ENCODE peak calls at places on chromosomes 13 and 19, in ten cellular contexts. One of them, this sample, is unnamed.

GRCh38 chr19:14916848-14917247 is 24.4 kb upstream of the OR7C2 start:
- DNase-seq in body of pancreas: peak; percentile 26
- DNase-seq in trophoblast cell: peak; percentile 89
- DNase-seq in GM23248: peak; percentile 0
- DNase-seq in BE2C: no peak
- DNase-seq in GM23338: peak; percentile 65
- DNase-seq in neuronal stem cell: no peak
- DNase-seq in mesenchymal stem cell: no peak
- DNase-seq in IMR-90: no peak
- DNase-seq in aorta: no peak
- DNase-seq in this sample: no peak

GRCh38 chr19:47444388-47444821 is 25.1 kb upstream of the MEIS3 start:
- DNase-seq in body of pancreas: no peak
- DNase-seq in trophoblast cell: peak; percentile 28
- DNase-seq in GM23248: no peak
- DNase-seq in BE2C: peak; percentile 57
- DNase-seq in GM23338: peak; percentile 76
- DNase-seq in neuronal stem cell: peak; percentile 64
- DNase-seq in mesenchymal stem cell: no peak
- DNase-seq in IMR-90: no peak
- DNase-seq in aorta: no peak
- DNase-seq in this sample: no peak

GRCh38 chr13:38582133-38582532 is 104.7 kb upstream of the FREM2 start:
- DNase-seq in body of pancreas: peak; percentile 8
- DNase-seq in trophoblast cell: peak; percentile 11
- DNase-seq in GM23248: peak; percentile 57
- DNase-seq in BE2C: peak; percentile 30
- DNase-seq in GM23338: peak; percentile 72
- DNase-seq in neuronal stem cell: peak; percentile 33
- DNase-seq in mesenchymal stem cell: peak; percentile 29
- DNase-seq in IMR-90: peak; percentile 16
- DNase-seq in aorta: no peak
- DNase-seq in this sample: no peak

GRCh38 chr19:57620673-57621348 is 6.8 kb downstream of the ZNF134 start:
- DNase-seq in body of pancreas: no peak
- DNase-seq in trophoblast cell: no peak
- DNase-seq in GM23248: peak; percentile 38
- DNase-seq in BE2C: no peak
- DNase-seq in GM23338: peak; percentile 40
- DNase-seq in neuronal stem cell: no peak
- DNase-seq in mesenchymal stem cell: no peak
- DNase-seq in IMR-90: peak; percentile 15
- DNase-seq in aorta: no peak
- DNase-seq in this sample: no peak

GRCh38 chr13:110298566-110299321 is 8.2 kb downstream of the COL4A1 start:
- DNase-seq in body of pancreas: no peak
- DNase-seq in trophoblast cell: no peak
- DNase-seq in GM23248: no peak
- DNase-seq in BE2C: no peak
- DNase-seq in GM23338: peak; percentile 65
- DNase-seq in neuronal stem cell: no peak
- DNase-seq in mesenchymal stem cell: peak; percentile 61
- DNase-seq in IMR-90: no peak
- DNase-seq in aorta: peak; percentile 85
- DNase-seq in this sample: no peak

GRCh38 chr19:14476663-14477401 is 1.7 kb upstream of the PTGER1 start:
- DNase-seq in body of pancreas: no peak
- DNase-seq in trophoblast cell: peak; percentile 64
- DNase-seq in GM23248: peak; percentile 80
- DNase-seq in BE2C: no peak
- DNase-seq in GM23338: no peak
- DNase-seq in neuronal stem cell: no peak
- DNase-seq in mesenchymal stem cell: peak; percentile 68
- DNase-seq in IMR-90: peak; percentile 88
- DNase-seq in aorta: peak; percentile 78
- DNase-seq in this sample: peak; percentile 71

GRCh38 chr19:4010808-4011110 is 3.2 kb downstream of the PIAS4 start:
- DNase-seq in body of pancreas: no peak
- DNase-seq in trophoblast cell: no peak
- DNase-seq in GM23248: no peak
- DNase-seq in BE2C: no peak
- DNase-seq in GM23338: no peak
- DNase-seq in neuronal stem cell: no peak
- DNase-seq in mesenchymal stem cell: no peak
- DNase-seq in IMR-90: no peak
- DNase-seq in aorta: no peak
- DNase-seq in this sample: no peak

GRCh38 chr13:113378825-113379224 is 14.9 kb upstream of the GRTP1 start:
- DNase-seq in body of pancreas: no peak
- DNase-seq in trophoblast cell: no peak
- DNase-seq in GM23248: no peak
- DNase-seq in BE2C: no peak
- DNase-seq in GM23338: no peak
- DNase-seq in neuronal stem cell: no peak
- DNase-seq in mesenchymal stem cell: no peak
- DNase-seq in IMR-90: no peak
- DNase-seq in aorta: no peak
- DNase-seq in this sample: no peak

GRCh38 chr19:33971073-33971472 is 174.4 kb downstream of the KCTD15 start:
- DNase-seq in body of pancreas: no peak
- DNase-seq in trophoblast cell: no peak
- DNase-seq in GM23248: no peak
- DNase-seq in BE2C: no peak
- DNase-seq in GM23338: no peak
- DNase-seq in neuronal stem cell: no peak
- DNase-seq in mesenchymal stem cell: no peak
- DNase-seq in IMR-90: no peak
- DNase-seq in aorta: no peak
- DNase-seq in this sample: no peak

GRCh38 chr13:73060251-73061160 is 1.7 kb downstream of the KLF5 start:
- DNase-seq in body of pancreas: peak; percentile 42
- DNase-seq in trophoblast cell: peak; percentile 66
- DNase-seq in GM23248: peak; percentile 90
- DNase-seq in BE2C: no peak
- DNase-seq in GM23338: no peak
- DNase-seq in neuronal stem cell: peak; percentile 12
- DNase-seq in mesenchymal stem cell: peak; percentile 80
- DNase-seq in IMR-90: peak; percentile 82
- DNase-seq in aorta: no peak
- DNase-seq in this sample: peak; percentile 75

GRCh38 chr13:50208826-50209335 is 193.6 kb downstream of the KCNRG start:
- DNase-seq in body of pancreas: peak; percentile 15
- DNase-seq in trophoblast cell: no peak
- DNase-seq in GM23248: peak; percentile 78
- DNase-seq in BE2C: peak; percentile 58
- DNase-seq in GM23338: peak; percentile 54
- DNase-seq in neuronal stem cell: no peak
- DNase-seq in mesenchymal stem cell: peak; percentile 91
- DNase-seq in IMR-90: peak; percentile 76
- DNase-seq in aorta: no peak
- DNase-seq in this sample: peak; percentile 83
- H3K4me3 ChIP-seq in body of pancreas: no peak overlapping the region
- H3K4me3 ChIP-seq in trophoblast cell: no peak overlapping the region
- H3K4me3 ChIP-seq in GM23248: peak overlapping the region; percentile 53
- H3K4me3 ChIP-seq in BE2C: peak overlapping the region; percentile 33
- H3K4me3 ChIP-seq in GM23338: no peak overlapping the region
- H3K4me3 ChIP-seq in neuronal stem cell: peak overlapping the region; percentile 13
- H3K4me3 ChIP-seq in mesenchymal stem cell: no peak overlapping the region
- H3K4me3 ChIP-seq in IMR-90: peak overlapping the region; percentile 1
- H3K4me3 ChIP-seq in aorta: no peak overlapping the region
- H3K4me3 ChIP-seq in this sample: peak overlapping the region; percentile 8

GRCh38 chr19:1169921-1170885 is 3.9 kb downstream of the SBNO2 start:
- DNase-seq in body of pancreas: peak; percentile 42
- DNase-seq in trophoblast cell: no peak
- DNase-seq in GM23248: peak; percentile 65
- DNase-seq in BE2C: peak; percentile 96
- DNase-seq in GM23338: no peak
- DNase-seq in neuronal stem cell: no peak
- DNase-seq in mesenchymal stem cell: peak; percentile 54
- DNase-seq in IMR-90: peak; percentile 83
- DNase-seq in aorta: peak; percentile 77
- DNase-seq in this sample: peak; percentile 79

GRCh38 chr19:1168562-1168873 is 5.5 kb downstream of the SBNO2 start:
- DNase-seq in body of pancreas: no peak
- DNase-seq in trophoblast cell: no peak
- DNase-seq in GM23248: no peak
- DNase-seq in BE2C: no peak
- DNase-seq in GM23338: no peak
- DNase-seq in neuronal stem cell: no peak
- DNase-seq in mesenchymal stem cell: no peak
- DNase-seq in IMR-90: no peak
- DNase-seq in aorta: no peak
- DNase-seq in this sample: no peak

GRCh38 chr19:1167687-1168561 is 6.1 kb downstream of the SBNO2 start:
- DNase-seq in body of pancreas: peak; percentile 6
- DNase-seq in trophoblast cell: no peak
- DNase-seq in GM23248: no peak
- DNase-seq in BE2C: peak; percentile 8
- DNase-seq in GM23338: no peak
- DNase-seq in neuronal stem cell: no peak
- DNase-seq in mesenchymal stem cell: no peak
- DNase-seq in IMR-90: no peak
- DNase-seq in aorta: no peak
- DNase-seq in this sample: peak; percentile 76

GRCh38 chr19:1170938-1171754 is 2.9 kb downstream of the SBNO2 start:
- DNase-seq in body of pancreas: peak; percentile 39
- DNase-seq in trophoblast cell: no peak
- DNase-seq in GM23248: peak; percentile 33
- DNase-seq in BE2C: no peak
- DNase-seq in GM23338: no peak
- DNase-seq in neuronal stem cell: no peak
- DNase-seq in mesenchymal stem cell: no peak
- DNase-seq in IMR-90: no peak
- DNase-seq in aorta: no peak
- DNase-seq in this sample: peak; percentile 76

DNA sequence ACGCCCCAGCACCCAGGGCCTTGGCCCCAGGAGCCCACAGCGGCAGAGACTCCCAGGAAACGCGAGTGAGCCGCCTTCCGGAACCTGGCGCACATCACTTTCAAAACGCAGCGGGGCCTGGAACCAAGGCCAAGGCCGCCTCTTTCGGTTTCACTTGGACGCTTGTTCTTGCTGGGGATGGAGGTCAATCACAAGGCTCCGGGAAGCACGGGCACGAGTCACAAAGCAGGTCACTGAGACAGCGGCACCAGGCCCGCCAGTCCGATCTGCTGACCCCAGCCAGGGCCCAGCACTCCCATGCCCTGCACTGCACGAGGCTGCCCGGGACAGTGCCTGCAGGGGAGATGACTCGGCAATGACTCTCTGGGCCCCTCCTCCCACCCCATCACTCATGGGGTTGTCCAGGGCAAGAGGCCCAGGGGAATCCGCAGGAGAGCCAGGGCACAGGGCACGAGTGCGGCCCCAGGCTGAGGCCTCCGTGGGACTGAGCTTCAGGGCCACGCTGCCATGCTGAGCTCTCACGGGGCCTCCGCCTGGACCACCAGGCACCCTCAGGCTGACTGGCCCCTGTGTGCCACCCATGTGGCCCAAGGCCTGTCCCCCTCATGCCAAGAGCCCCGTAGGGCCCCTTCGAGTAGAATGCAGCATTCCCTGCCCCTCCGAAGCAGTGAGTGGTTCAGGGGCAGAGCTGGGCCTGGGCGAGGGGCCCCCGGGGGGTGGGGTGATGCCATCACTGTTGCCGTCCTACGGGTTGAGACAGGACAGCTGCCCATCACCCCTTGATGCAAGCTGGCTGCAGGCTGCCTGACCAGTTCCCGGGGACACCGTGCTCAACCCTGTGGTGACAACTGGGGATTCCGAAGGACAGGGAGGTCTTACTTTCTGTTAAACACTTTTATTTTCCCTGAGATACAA is 4.9 kb downstream of the SBNO2 start:
- DNase-seq in body of pancreas: peak; percentile 55
- DNase-seq in trophoblast cell: peak; percentile 62
- DNase-seq in GM23248: peak; percentile 90
- DNase-seq in BE2C: no peak
- DNase-seq in GM23338: no peak
- DNase-seq in neuronal stem cell: no peak
- DNase-seq in mesenchymal stem cell: peak; percentile 91
- DNase-seq in IMR-90: peak; percentile 85
- DNase-seq in aorta: peak; percentile 79
- DNase-seq in this sample: peak; percentile 79
- H3K4me1 ChIP-seq in body of pancreas: peaks cover 56% of the 10 kb centered on the region
- H3K4me1 ChIP-seq in trophoblast cell: peaks cover 53% of the 10 kb centered on the region
- H3K4me1 ChIP-seq in GM23248: peaks cover 26% of the 10 kb centered on the region
- H3K4me1 ChIP-seq in BE2C: peaks cover 10% of the 10 kb centered on the region
- H3K4me1 ChIP-seq in GM23338: no peaks in the 10 kb centered on the region
- H3K4me1 ChIP-seq in neuronal stem cell: peaks cover 15% of the 10 kb centered on the region
- H3K4me1 ChIP-seq in mesenchymal stem cell: peaks cover 66% of the 10 kb centered on the region
- H3K4me1 ChIP-seq in IMR-90: peaks cover 38% of the 10 kb centered on the region
- H3K4me1 ChIP-seq in aorta: no peaks in the 10 kb centered on the region
- H3K4me1 ChIP-seq in this sample: peaks cover 75% of the 10 kb centered on the region

DNA sequence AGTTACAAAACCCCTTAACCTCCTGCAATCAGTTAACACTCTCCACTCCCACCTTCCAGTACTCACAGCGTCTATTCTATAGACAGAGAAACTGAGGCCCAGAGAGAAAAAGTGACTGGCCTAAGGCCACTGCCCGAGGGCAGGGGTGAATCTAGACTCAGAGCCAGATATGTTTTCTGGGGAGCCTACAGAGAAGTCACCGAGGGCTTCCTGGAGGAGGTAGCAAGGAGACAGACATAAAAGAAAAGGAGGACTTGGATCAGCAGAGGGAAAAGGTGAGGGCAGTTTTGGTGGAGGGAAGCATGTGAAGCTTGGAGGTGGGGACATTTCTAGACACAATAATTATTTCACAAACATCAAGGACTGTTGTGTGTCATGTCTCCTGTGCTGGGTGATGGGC is 1.6 kb upstream of the COMP start:
- DNase-seq in body of pancreas: no peak
- DNase-seq in trophoblast cell: no peak
- DNase-seq in GM23248: no peak
- DNase-seq in BE2C: no peak
- DNase-seq in GM23338: no peak
- DNase-seq in neuronal stem cell: no peak
- DNase-seq in mesenchymal stem cell: no peak
- DNase-seq in IMR-90: no peak
- DNase-seq in aorta: no peak
- DNase-seq in this sample: no peak
- H3K27me3 ChIP-seq in body of pancreas: peaks cover 16% of the 10 kb centered on the region
- H3K27me3 ChIP-seq in trophoblast cell: peaks cover 48% of the 10 kb centered on the region
- H3K27me3 ChIP-seq in GM23248: peaks cover 37% of the 10 kb centered on the region
- H3K27me3 ChIP-seq in BE2C: peaks cover 67% of the 10 kb centered on the region
- H3K27me3 ChIP-seq in GM23338: peaks cover 100% of the 10 kb centered on the region
- H3K27me3 ChIP-seq in neuronal stem cell: peaks cover 71% of the 10 kb centered on the region
- H3K27me3 ChIP-seq in mesenchymal stem cell: peaks cover 65% of the 10 kb centered on the region
- H3K27me3 ChIP-seq in IMR-90: peaks cover 67% of the 10 kb centered on the region
- H3K27me3 ChIP-seq in aorta: no peaks in the 10 kb centered on the region
- H3K27me3 ChIP-seq in this sample: peaks cover 100% of the 10 kb centered on the region

DNA sequence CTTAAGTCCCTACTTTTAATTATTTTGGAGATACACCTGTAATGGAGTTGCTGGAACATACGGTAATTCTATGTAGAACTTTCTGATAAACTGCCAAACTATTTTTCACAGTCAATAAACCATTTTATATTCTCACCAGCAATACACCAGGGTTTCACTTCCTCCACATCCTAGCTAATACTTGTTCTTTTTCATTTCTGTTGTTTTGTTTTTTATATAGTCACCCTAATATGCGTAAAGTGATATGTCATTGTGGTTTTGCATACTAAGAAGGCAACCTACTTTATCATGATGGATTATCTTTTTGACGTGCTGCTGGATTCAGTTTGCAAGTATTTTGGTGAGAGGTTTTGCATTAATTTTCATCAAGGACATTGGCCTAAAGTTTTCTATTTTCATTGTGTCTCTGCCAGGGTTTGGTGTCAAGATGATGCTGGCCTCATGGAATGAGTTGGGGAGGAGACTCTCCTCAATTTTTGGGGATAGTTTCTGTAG is 1384.1 kb downstream of the UQCRFS1 start:
- DNase-seq in body of pancreas: no peak
- DNase-seq in trophoblast cell: no peak
- DNase-seq in GM23248: no peak
- DNase-seq in BE2C: no peak
- DNase-seq in GM23338: no peak
- DNase-seq in neuronal stem cell: no peak
- DNase-seq in mesenchymal stem cell: no peak
- DNase-seq in IMR-90: no peak
- DNase-seq in aorta: no peak
- DNase-seq in this sample: no peak
- H3K4me3 ChIP-seq in body of pancreas: no peak overlapping the region
- H3K4me3 ChIP-seq in trophoblast cell: no peak overlapping the region
- H3K4me3 ChIP-seq in GM23248: no peak overlapping the region
- H3K4me3 ChIP-seq in BE2C: no peak overlapping the region
- H3K4me3 ChIP-seq in GM23338: no peak overlapping the region
- H3K4me3 ChIP-seq in neuronal stem cell: no peak overlapping the region
- H3K4me3 ChIP-seq in mesenchymal stem cell: no peak overlapping the region
- H3K4me3 ChIP-seq in IMR-90: no peak overlapping the region
- H3K4me3 ChIP-seq in aorta: no peak overlapping the region
- H3K4me3 ChIP-seq in this sample: no peak overlapping the region

This sample was measured in left lung.